ENCODE peak calls at places on chromosomes 11 and 22, in six cellular contexts. Q is GM12878, E is SK-N-SH, Y is HepG2, X is K562, S is H1. G is an unnamed sample.

GRCh38 chr22:39974065-39974464 is 13.9 kb downstream of the TMA7B start:
- DNase-seq in Q (no peak), E (no peak), Y (no peak), X (no peak), S (no peak), G (no peak)

GRCh38 chr11:59578369-59578768 is 37.2 kb downstream of the OSBP start:
- DNase-seq in Q (no peak), E (no peak), Y (no peak), X (no peak), S (no peak), G (no peak)

GRCh38 chr11:80083561-80083960 is 642.7 kb upstream of the TENM4 start:
- DNase-seq in Q (no peak), E (no peak), Y (no peak), X (no peak), S (no peak), G (no peak)

GRCh38 chr11:57345555-57346151 is 7.5 kb downstream of the P2RX3 start:
- DNase-seq in Q (no peak), E (peak; percentile 86), Y (peak; percentile 64), X (peak; percentile 78), S (peak; percentile 85), G (peak; percentile 73)

GRCh38 chr11:2074266-2074825 is 64.8 kb downstream of the IGF2 start:
- DNase-seq in Q (no peak), E (no peak), Y (no peak), X (peak; percentile 74), S (peak; percentile 75), G (no peak)

GRCh38 chr11:130340671-130341319 is 26.1 kb upstream of the ZBTB44 start:
- DNase-seq in Q (no peak), E (no peak), Y (no peak), X (no peak), S (no peak), G (no peak)

GRCh38 chr22:39098026-39098425 is 982 bp downstream of the APOBEC3H start:
- DNase-seq in Q (peak; percentile 76), E (no peak), Y (no peak), X (no peak), S (no peak), G (no peak)

GRCh38 chr22:26038365-26038764 is 130.9 kb upstream of the SEZ6L start:
- DNase-seq in Q (no peak), E (no peak), Y (peak; percentile 60), X (no peak), S (no peak), G (no peak)

GRCh38 chr22:30866216-30866615 is 102.4 kb downstream of the MORC2 start:
- DNase-seq in Q (no peak), E (peak; percentile 4), Y (no peak), X (no peak), S (no peak), G (no peak)

GRCh38 chr11:22472306-22472705 is 134.1 kb downstream of the SLC17A6 start:
- DNase-seq in Q (no peak), E (no peak), Y (no peak), X (no peak), S (no peak), G (no peak)

GRCh38 chr22:30821863-30822215 is 127.2 kb downstream of the OSBP2 start:
- DNase-seq in Q (no peak), E (peak; percentile 65), Y (no peak), X (no peak), S (no peak), G (no peak)

GRCh38 chr11:113838005-113838404 is 37.4 kb downstream of the USP28 start:
- DNase-seq in Q (no peak), E (no peak), Y (no peak), X (no peak), S (no peak), G (no peak)

GRCh38 chr11:44596541-44597276 is 31.2 kb downstream of the CD82 start:
- DNase-seq in Q (peak; percentile 84), E (no peak), Y (no peak), X (no peak), S (no peak), G (no peak)

GRCh38 chr22:29096736-29097669 is 24.2 kb downstream of the KREMEN1 start:
- DNase-seq in Q (no peak), E (no peak), Y (peak; percentile 99), X (peak; percentile 26), S (no peak), G (no peak)

GRCh38 chr11:16832193-16832539 is 93.7 kb downstream of the C11orf58 start:
- DNase-seq in Q (no peak), E (no peak), Y (no peak), X (no peak), S (no peak), G (no peak)

GRCh38 chr11:16833026-16833425 is 94.6 kb downstream of the C11orf58 start:
- DNase-seq in Q (no peak), E (no peak), Y (no peak), X (no peak), S (no peak), G (no peak)

GRCh38 chr11:16827139-16827538 is 88.7 kb downstream of the C11orf58 start:
- DNase-seq in Q (no peak), E (no peak), Y (no peak), X (no peak), S (no peak), G (no peak)

GRCh38 chr11:16834384-16834783 is 95.9 kb downstream of the C11orf58 start:
- DNase-seq in Q (no peak), E (no peak), Y (no peak), X (no peak), S (no peak), G (no peak)

DNA sequence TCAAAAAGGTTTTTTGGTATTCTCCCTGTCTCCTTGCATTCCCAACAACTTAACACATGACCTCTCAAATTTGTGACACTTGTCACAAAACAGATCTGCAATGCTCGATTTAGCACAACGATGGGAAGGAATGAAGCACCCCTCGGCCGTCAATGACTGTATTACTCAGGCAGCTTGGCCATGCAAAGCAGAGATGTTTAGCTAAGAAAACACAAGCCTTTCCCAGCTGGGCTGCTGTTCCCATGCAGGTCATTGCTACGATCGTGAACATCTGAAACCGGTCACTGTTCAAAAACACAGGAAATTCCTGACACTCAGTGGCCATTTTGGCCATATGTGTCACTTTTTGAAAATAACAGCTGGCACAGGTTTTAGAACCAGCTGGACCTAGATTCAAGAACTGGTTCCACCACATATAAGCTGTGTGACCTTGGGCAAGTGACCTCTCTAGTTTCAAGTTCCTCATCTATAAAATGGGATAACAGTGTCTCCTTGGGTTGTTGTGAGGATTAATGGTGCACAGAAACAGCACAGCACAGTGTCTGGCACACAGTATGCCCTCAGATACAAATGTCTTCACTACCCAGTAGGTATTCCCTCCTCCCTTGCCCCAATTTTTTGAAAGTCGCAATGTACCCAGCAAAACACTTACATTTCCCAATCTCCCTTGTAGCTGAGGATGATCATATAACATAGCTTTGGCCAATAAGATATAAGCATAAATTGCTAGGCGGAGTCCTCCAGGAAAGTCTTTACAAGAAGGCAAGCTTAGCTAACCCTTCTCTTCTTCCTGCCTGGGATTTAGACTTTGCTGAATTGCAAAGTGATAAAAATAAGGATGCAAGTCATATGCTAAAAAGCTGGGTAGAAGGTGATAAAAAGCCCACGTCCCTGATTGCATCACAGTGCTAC is 93.1 kb downstream of the C11orf58 start:
- DNase-seq in Q (no peak), E (no peak), Y (no peak), X (no peak), S (no peak), G (no peak)
- H3K27ac ChIP-seq in Q (no peak overlapping the region), E (no peak overlapping the region), Y (no peak overlapping the region), X (no peak overlapping the region), S (no peak overlapping the region), G (no peak overlapping the region)

GRCh38 chr11:87431386-87431785 is 393.7 kb downstream of the TMEM135 start:
- DNase-seq in Q (no peak), E (no peak), Y (no peak), X (no peak), S (no peak), G (no peak)

GRCh38 chr11:87430821-87431220 is 393.1 kb downstream of the TMEM135 start:
- DNase-seq in Q (no peak), E (no peak), Y (no peak), X (no peak), S (no peak), G (no peak)

GRCh38 chr11:87425391-87425790 is 387.7 kb downstream of the TMEM135 start:
- DNase-seq in Q (no peak), E (no peak), Y (no peak), X (no peak), S (no peak), G (no peak)

GRCh38 chr11:87425943-87426342 is 388.2 kb downstream of the TMEM135 start:
- DNase-seq in Q (no peak), E (no peak), Y (no peak), X (no peak), S (no peak), G (no peak)

DNA sequence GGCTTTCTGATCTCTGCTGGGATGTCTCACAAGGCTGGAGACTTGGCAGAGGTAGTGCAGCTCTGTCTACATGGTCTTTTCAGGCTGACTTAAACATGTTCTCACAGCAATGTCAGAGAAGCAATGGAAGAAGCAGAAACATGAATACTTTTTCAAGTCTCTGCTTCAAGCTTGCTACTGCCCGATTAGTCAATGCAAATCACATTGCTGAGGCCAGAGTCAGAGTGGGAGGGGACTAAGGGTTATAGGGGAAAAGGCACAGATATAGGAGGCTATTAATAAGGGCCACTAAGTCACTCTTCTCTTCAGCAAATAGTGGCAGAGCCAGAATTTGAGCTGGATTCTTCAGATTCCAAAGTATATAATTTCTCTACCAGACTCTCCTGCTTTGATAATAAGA is 390.5 kb downstream of the TMEM135 start:
- DNase-seq in Q (no peak), E (no peak), Y (no peak), X (no peak), S (no peak), G (no peak)
- TF ChIP-seq GABPA in Q (no peak), E (no peak), Y (no peak), X (no peak), S (no peak), G (no peak)

GRCh38 chr11:118084656-118085055 is 2.1 kb downstream of the SMIM35 start:
- DNase-seq in Q (no peak), E (no peak), Y (no peak), X (no peak), S (no peak), G (no peak)
- H3K27me3 ChIP-seq in Q (no peaks in the 10 kb centered on the region), E (peaks cover 14% of the 10 kb centered on the region), Y (no peaks in the 10 kb centered on the region), X (peaks cover 25% of the 10 kb centered on the region), S (no peaks in the 10 kb centered on the region), G (no peaks in the 10 kb centered on the region)

GRCh38 chr11:94583885-94584500 is 16.8 kb downstream of the PIWIL4 start:
- DNase-seq in Q (peak; percentile 62), E (no peak), Y (no peak), X (no peak), S (no peak), G (no peak)

GRCh38 chr11:94586978-94587377 is 19.8 kb downstream of the PIWIL4 start:
- DNase-seq in Q (no peak), E (no peak), Y (no peak), X (no peak), S (no peak), G (no peak)

GRCh38 chr11:94585375-94585774 is 18.2 kb downstream of the PIWIL4 start:
- DNase-seq in Q (no peak), E (no peak), Y (no peak), X (no peak), S (no peak), G (no peak)

GRCh38 chr11:94588366-94588952 is 21.3 kb downstream of the PIWIL4 start:
- DNase-seq in Q (no peak), E (no peak), Y (no peak), X (no peak), S (no peak), G (no peak)

DNA sequence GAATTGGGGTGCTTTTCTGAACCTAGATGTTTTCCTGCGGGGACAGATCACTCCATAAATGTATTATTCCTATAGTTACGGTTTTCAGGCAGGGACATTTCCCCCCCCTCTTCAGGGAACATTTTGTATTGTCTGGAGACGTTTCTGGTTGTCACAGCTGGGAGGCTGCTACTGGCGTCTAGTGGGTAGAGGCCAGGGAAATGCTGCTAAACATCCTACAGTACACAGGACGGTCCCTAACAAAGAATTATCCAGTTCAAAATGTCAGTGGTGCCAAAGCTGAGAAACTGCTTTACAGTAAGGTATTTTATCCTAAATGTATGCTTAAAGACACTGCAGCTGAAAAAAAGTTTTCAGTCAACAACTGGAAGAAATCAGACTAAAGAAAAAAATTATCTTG is 19.4 kb downstream of the PIWIL4 start:
- DNase-seq in Q (no peak), E (no peak), Y (no peak), X (no peak), S (no peak), G (no peak)
- H3K27ac ChIP-seq in Q (no peak overlapping the region), E (no peak overlapping the region), Y (no peak overlapping the region), X (no peak overlapping the region), S (no peak overlapping the region), G (no peak overlapping the region)

G was measured in HL-60.